ENCODE peak calls at places on chromosomes 6 and 20, in seven cellular contexts. V is sciatic nerve; M is ovary; S is NCI-H1105 treated with DMSO at 0.1 percent for 48 hours; G is progenitor cell of endocrine pancreas; E is activated CD4-positive, alpha-beta T cell treated with anti-CD3 and anti-CD28 coated beads for 1 hour; P is fibroblast of villous mesenchyme. X is an unnamed sample.

GRCh38 chr20:58228103-58228483 is 360 bp downstream of the ANKRD60 start:
- DNase-seq in S (no peak), V (no peak), E (no peak), M (no peak), P (peak), G (no peak), X (no peak)

GRCh38 chr6:142400495-142400894 is 98.7 kb downstream of the ADGRG6 start:
- DNase-seq in V (no peak), E (no peak), P (peak), S (no peak), M (no peak), G (no peak), X (peak)

GRCh38 chr6:169225131-169225576 is 28.5 kb downstream of the THBS2 start:
- DNase-seq in S (no peak), G (no peak), P (no peak), E (no peak), M (no peak), V (no peak), X (no peak)

GRCh38 chr6:143632894-143633293 is 44.9 kb upstream of the PHACTR2 start:
- DNase-seq in M (no peak), V (no peak), S (no peak), P (no peak), E (no peak), G (no peak), X (no peak)

GRCh38 chr20:33821270-33821836 is 10.2 kb downstream of the CHMP4B start:
- DNase-seq in V (no peak), P (no peak), M (no peak), S (no peak), E (no peak), G (no peak), X (peak)

GRCh38 chr6:36061236-36061635 is 33.6 kb downstream of the MAPK14 start:
- DNase-seq in S (no peak), M (no peak), V (no peak), G (no peak), E (no peak), P (no peak), X (no peak)

GRCh38 chr6:18264338-18265098 is at the start of gene DEK:
- DNase-seq in P (peak), G (peak), V (peak), M (peak), S (peak), E (peak), X (peak)

GRCh38 chr6:167005350-167006159 is 6.4 kb downstream of the CEP43 start:
- DNase-seq in V (peak), M (peak), G (no peak), S (peak), E (no peak), P (peak), X (peak)

GRCh38 chr20:32637311-32637710 is 36.4 kb downstream of the C20orf203 start:
- DNase-seq in G (no peak), E (no peak), S (no peak), V (no peak), M (no peak), P (no peak), X (no peak)

GRCh38 chr6:158687507-158687906 is 37.7 kb downstream of the SYTL3 start:
- DNase-seq in E (no peak), G (no peak), S (no peak), P (no peak), V (no peak), M (no peak), X (no peak)

GRCh38 chr6:159094444-159095252 is 49.9 kb upstream of the TAGAP start:
- DNase-seq in G (no peak), S (no peak), M (no peak), E (peak), V (no peak), P (no peak), X (no peak)

GRCh38 chr6:111602481-111603404 is 2.9 kb downstream of the TRAF3IP2 start:
- DNase-seq in E (no peak), M (peak), V (no peak), G (no peak), P (peak), S (no peak), X (peak)

GRCh38 chr6:53979468-53980067 is 131.7 kb upstream of the MLIP start:
- DNase-seq in M (no peak), G (no peak), V (no peak), S (peak), P (peak), E (no peak), X (peak)